ENCODE peak calls at places on chromosomes 4 and X, in four cellular contexts. U is HCT116; Z is SJSA1; D is stimulated activated CD4-positive, alpha-beta T cell treated with anti-CD3 and anti-CD28 coated beads, Interleukin-15, amount 100 ng/mL, for 48 hours. O is an unnamed sample.

GRCh38 chr4:109332926-109333464 is 30.5 kb upstream of the COL25A1 start:
- DNase-seq in U (no peak), D (no peak), Z (no peak), O (no peak)

GRCh38 chr4:38762560-38762959 is 20.2 kb downstream of the TLR10 start:
- DNase-seq in D (no peak), U (no peak), Z (no peak), O (no peak)

GRCh38 chrX:29948653-29949052 is 266.7 kb upstream of the MAGEB2 start:
- DNase-seq in Z (no peak), U (no peak), D (no peak), O (no peak)

GRCh38 chr4:78551420-78552351 is at the start of gene ANXA3:
- DNase-seq in Z (peak), D (no peak), U (no peak), O (no peak)

GRCh38 chrX:138710311-138710791 is 1.2 kb downstream of the FGF13 start:
- DNase-seq in D (no peak), Z (no peak), U (no peak), O (no peak)

GRCh38 chr4:8317474-8317873 is 47.9 kb downstream of the HTRA3 start:
- DNase-seq in Z (no peak), U (no peak), D (no peak), O (no peak)

GRCh38 chr4:94561249-94562024 is 109.7 kb downstream of the PDLIM5 start:
- DNase-seq in U (no peak), D (no peak), Z (no peak), O (no peak)

GRCh38 chr4:176308441-176308840 is 11.3 kb upstream of the SPCS3 start:
- DNase-seq in U (no peak), Z (no peak), D (no peak), O (no peak)

GRCh38 chr4:171007618-171008390 is 805.4 kb upstream of the GALNTL6 start:
- DNase-seq in Z (no peak), U (no peak), D (no peak), O (no peak)

GRCh38 chr4:86968477-86969015 is 33.7 kb downstream of the AFF1 start:
- DNase-seq in D (no peak), Z (no peak), U (no peak), O (no peak)

GRCh38 chrX:130174051-130174704 is 2.4 kb downstream of the RAB33A start:
- DNase-seq in D (no peak), Z (no peak), U (no peak), O (no peak)

GRCh38 chr4:168677879-168678278 is 181.0 kb downstream of the PALLD start:
- DNase-seq in D (no peak), Z (no peak), U (no peak), O (no peak)

GRCh38 chr4:86036729-86037128 is 323.1 kb downstream of the MAPK10 start:
- DNase-seq in D (no peak), Z (no peak), U (no peak), O (no peak)

GRCh38 chrX:77446029-77446585 is 1.1 kb upstream of the FGF16 start:
- DNase-seq in Z (no peak), D (no peak), U (no peak), O (no peak)

GRCh38 chr4:73311428-73311827 is 52.8 kb upstream of the ANKRD17 start:
- DNase-seq in Z (no peak), D (no peak), U (peak), O (peak)

GRCh38 chrX:151624677-151625076 is 61.2 kb downstream of the PASD1 start:
- DNase-seq in D (no peak), Z (no peak), U (no peak), O (no peak)

GRCh38 chr4:87058272-87059073 is 123.7 kb downstream of the AFF1 start:
- DNase-seq in Z (no peak), D (peak), U (peak), O (no peak)

GRCh38 chrX:3010532-3010931 is 4.2 kb downstream of the ARSH start:
- DNase-seq in U (no peak), Z (no peak), D (no peak), O (no peak)